ENCODE peak calls at places on chromosomes 6 and 20, in five cellular contexts. One of them, this sample, is unnamed.

GRCh38 chr6:8736046-8736877 is 300.9 kb upstream of the SLC35B3 start:
- DNase-seq in naive thymus-derived CD8-positive, alpha-beta T cell: no peak
- DNase-seq in HFFc6: no peak
- DNase-seq in astrocyte: no peak
- DNase-seq in SW480: no peak
- DNase-seq in this sample: no peak

GRCh38 chr20:3924304-3925112 is 35.3 kb downstream of the PANK2 start:
- DNase-seq in naive thymus-derived CD8-positive, alpha-beta T cell: no peak
- DNase-seq in HFFc6: no peak
- DNase-seq in astrocyte: no peak
- DNase-seq in SW480: no peak
- DNase-seq in this sample: no peak

GRCh38 chr20:41631826-41632225 is 13.6 kb upstream of the CHD6 start:
- DNase-seq in naive thymus-derived CD8-positive, alpha-beta T cell: no peak
- DNase-seq in HFFc6: peak
- DNase-seq in astrocyte: peak
- DNase-seq in SW480: no peak
- DNase-seq in this sample: no peak

GRCh38 chr6:142537612-142538478 is 236.0 kb downstream of the ADGRG6 start:
- DNase-seq in naive thymus-derived CD8-positive, alpha-beta T cell: no peak
- DNase-seq in HFFc6: peak
- DNase-seq in astrocyte: no peak
- DNase-seq in SW480: no peak
- DNase-seq in this sample: peak

GRCh38 chr20:56417911-56418310 is 5.9 kb downstream of the CASS4 start:
- DNase-seq in naive thymus-derived CD8-positive, alpha-beta T cell: no peak
- DNase-seq in HFFc6: peak
- DNase-seq in astrocyte: peak
- DNase-seq in SW480: no peak
- DNase-seq in this sample: no peak

GRCh38 chr20:20211274-20211987 is 156.5 kb upstream of the INSM1 start:
- DNase-seq in naive thymus-derived CD8-positive, alpha-beta T cell: no peak
- DNase-seq in HFFc6: peak
- DNase-seq in astrocyte: no peak
- DNase-seq in SW480: peak
- DNase-seq in this sample: no peak

GRCh38 chr6:47061631-47062300 is 19.6 kb upstream of the ADGRF1 start:
- DNase-seq in naive thymus-derived CD8-positive, alpha-beta T cell: no peak
- DNase-seq in HFFc6: peak
- DNase-seq in astrocyte: peak
- DNase-seq in SW480: no peak
- DNase-seq in this sample: peak

GRCh38 chr20:32966382-32966781 is 37.9 kb downstream of the SUN5 start:
- DNase-seq in naive thymus-derived CD8-positive, alpha-beta T cell: no peak
- DNase-seq in HFFc6: no peak
- DNase-seq in astrocyte: no peak
- DNase-seq in SW480: no peak
- DNase-seq in this sample: no peak

GRCh38 chr6:41705996-41706835 is 29.2 kb downstream of the TFEB start:
- DNase-seq in naive thymus-derived CD8-positive, alpha-beta T cell: no peak
- DNase-seq in HFFc6: peak
- DNase-seq in astrocyte: peak
- DNase-seq in SW480: no peak
- DNase-seq in this sample: peak

GRCh38 chr6:65943548-65943947 is 236.5 kb upstream of the EYS start:
- DNase-seq in naive thymus-derived CD8-positive, alpha-beta T cell: no peak
- DNase-seq in HFFc6: no peak
- DNase-seq in astrocyte: no peak
- DNase-seq in SW480: no peak
- DNase-seq in this sample: no peak

GRCh38 chr6:39077882-39078594 is 29.5 kb downstream of the GLP1R start:
- DNase-seq in naive thymus-derived CD8-positive, alpha-beta T cell: no peak
- DNase-seq in HFFc6: no peak
- DNase-seq in astrocyte: no peak
- DNase-seq in SW480: no peak
- DNase-seq in this sample: no peak

GRCh38 chr20:63409066-63409833 is 48.1 kb upstream of the CHRNA4 start:
- DNase-seq in naive thymus-derived CD8-positive, alpha-beta T cell: no peak
- DNase-seq in HFFc6: no peak
- DNase-seq in astrocyte: no peak
- DNase-seq in SW480: no peak
- DNase-seq in this sample: no peak

GRCh38 chr6:24899647-24900325 is 36.0 kb downstream of the RIPOR2 start:
- DNase-seq in naive thymus-derived CD8-positive, alpha-beta T cell: peak
- DNase-seq in HFFc6: no peak
- DNase-seq in astrocyte: peak
- DNase-seq in SW480: no peak
- DNase-seq in this sample: no peak

GRCh38 chr6:133396225-133396624 is 155.1 kb downstream of the EYA4 start:
- DNase-seq in naive thymus-derived CD8-positive, alpha-beta T cell: no peak
- DNase-seq in HFFc6: no peak
- DNase-seq in astrocyte: peak
- DNase-seq in SW480: peak
- DNase-seq in this sample: no peak

GRCh38 chr6:111809264-111809663 is 64.0 kb downstream of the FYN start:
- DNase-seq in naive thymus-derived CD8-positive, alpha-beta T cell: no peak
- DNase-seq in HFFc6: no peak
- DNase-seq in astrocyte: peak
- DNase-seq in SW480: peak
- DNase-seq in this sample: no peak

This sample was measured in ELF-1.